ENCODE peak calls at places on chromosomes 3 and 15, in four cellular contexts. I is activated naive CD8-positive, alpha-beta T cell treated with anti-CD3 and anti-CD28 coated beads, Interleukin-2, amount 10 ng/mL, durations not matched to agents 7 days and 5 days; Q is coronary artery; R is ACHN. B is an unnamed sample.

GRCh38 chr3:169278092-169278491 is 385.4 kb downstream of the MECOM start:
- DNase-seq in I (no peak), R (no peak), Q (no peak), B (no peak)

GRCh38 chr15:93378547-93378946 is 289.5 kb upstream of the RGMA start:
- DNase-seq in I (no peak), Q (no peak), R (no peak), B (no peak)

GRCh38 chr3:46065294-46065705 is 38.0 kb upstream of the XCR1 start:
- DNase-seq in Q (no peak), I (peak; percentile 60), R (no peak), B (no peak)

GRCh38 chr3:133303430-133303829 is 96.4 kb upstream of the BFSP2 start:
- DNase-seq in Q (no peak), R (no peak), I (no peak), B (no peak)

GRCh38 chr15:90863987-90864386 is 4.4 kb upstream of the FURIN start:
- DNase-seq in R (no peak), I (no peak), Q (no peak), B (no peak)

GRCh38 chr3:134059680-134060560 is 30.2 kb upstream of the SLCO2A1 start:
- DNase-seq in R (no peak), I (no peak), Q (peak; percentile 62), B (no peak)

GRCh38 chr3:125006190-125006855 is 49.5 kb downstream of the HEG1 start:
- DNase-seq in I (no peak), Q (no peak), R (no peak), B (no peak)

GRCh38 chr3:149559525-149559924 is 85.0 kb downstream of the TM4SF4 start:
- DNase-seq in I (no peak), Q (no peak), R (no peak), B (no peak)

GRCh38 chr3:63523100-63523499 is 129.4 kb upstream of the SNTN start:
- DNase-seq in I (no peak), Q (no peak), R (no peak), B (no peak)

GRCh38 chr15:25783607-25784131 is 79.5 kb downstream of the ATP10A start:
- DNase-seq in Q (no peak), I (peak; percentile 48), R (peak; percentile 19), B (no peak)

GRCh38 chr3:156389151-156389760 is 165.7 kb downstream of the SSR3 start:
- DNase-seq in I (no peak), R (no peak), Q (no peak), B (no peak)

GRCh38 chr3:7188551-7188950 is 327.6 kb downstream of the GRM7 start:
- DNase-seq in I (no peak), Q (no peak), R (peak; percentile 86), B (no peak)

GRCh38 chr3:164375995-164376394 is 702.3 kb downstream of the SI start:
- DNase-seq in R (no peak), I (no peak), Q (no peak), B (no peak)

GRCh38 chr3:85939026-85939616 is 980.3 kb downstream of the CADM2 start:
- DNase-seq in I (no peak), Q (no peak), R (no peak), B (no peak)

GRCh38 chr3:119527731-119528130 is 29.4 kb downstream of the TIMMDC1 start:
- DNase-seq in I (no peak), Q (no peak), R (no peak), B (no peak)